ENCODE peak calls at places on chromosomes 13 and 19, in four cellular contexts. X is GM12878, Q is HepG2, S is K562. L is an unnamed sample.

GRCh38 chr19:14091885-14092462 is 1.4 kb upstream of the SAMD1 start:
- DNase-seq in S (peak; percentile 62), Q (no peak), X (no peak), L (no peak)

GRCh38 chr13:112748947-112749346 is 59.1 kb downstream of the ATP11A start:
- DNase-seq in Q (no peak), S (no peak), X (no peak), L (no peak)

GRCh38 chr13:98459171-98459681 is 117.7 kb downstream of the STK24 start:
- DNase-seq in X (no peak), Q (no peak), S (no peak), L (no peak)

GRCh38 chr19:57566396-57567256 is 7.0 kb upstream of the ZNF550 start:
- DNase-seq in S (no peak), X (no peak), Q (no peak), L (no peak)

GRCh38 chr19:17565611-17566010 is 10.2 kb downstream of the COLGALT1 start:
- DNase-seq in S (no peak), Q (no peak), X (no peak), L (no peak)

GRCh38 chr13:96963786-96964475 is 30.3 kb downstream of the OXGR1 start:
- DNase-seq in S (no peak), Q (no peak), X (no peak), L (no peak)

GRCh38 chr13:80006940-80007339 is 334.0 kb downstream of the SPRY2 start:
- DNase-seq in Q (no peak), X (no peak), S (no peak), L (no peak)

GRCh38 chr13:44181938-44182337 is 191.7 kb upstream of the SERP2 start:
- DNase-seq in Q (no peak), S (no peak), X (no peak), L (no peak)

GRCh38 chr13:48574036-48574796 is 41.3 kb upstream of the RCBTB2 start:
- DNase-seq in Q (no peak), S (no peak), X (no peak), L (no peak)

GRCh38 chr13:46926856-46927625 is 30.2 kb upstream of the HTR2A start:
- DNase-seq in X (no peak), Q (no peak), S (no peak), L (no peak)

GRCh38 chr13:92224052-92224821 is 825.8 kb downstream of the GPC5 start:
- DNase-seq in Q (no peak), S (no peak), X (no peak), L (no peak)

GRCh38 chr13:81639984-81640582 is 1299.2 kb upstream of the SPRY2 start:
- DNase-seq in S (peak; percentile 3), Q (peak; percentile 25), X (no peak), L (peak; percentile 64)

GRCh38 chr13:113547248-113547971 is 37.1 kb upstream of the TFDP1 start:
- DNase-seq in S (no peak), Q (no peak), X (no peak), L (no peak)

GRCh38 chr19:41354343-41354974 is 737 bp upstream of the TGFB1 start:
- DNase-seq in Q (no peak), S (no peak), X (no peak), L (no peak)

GRCh38 chr19:54418930-54419800 is 3.9 kb downstream of the TTYH1 start:
- DNase-seq in S (peak; percentile 6), X (no peak), Q (no peak), L (no peak)

DNA sequence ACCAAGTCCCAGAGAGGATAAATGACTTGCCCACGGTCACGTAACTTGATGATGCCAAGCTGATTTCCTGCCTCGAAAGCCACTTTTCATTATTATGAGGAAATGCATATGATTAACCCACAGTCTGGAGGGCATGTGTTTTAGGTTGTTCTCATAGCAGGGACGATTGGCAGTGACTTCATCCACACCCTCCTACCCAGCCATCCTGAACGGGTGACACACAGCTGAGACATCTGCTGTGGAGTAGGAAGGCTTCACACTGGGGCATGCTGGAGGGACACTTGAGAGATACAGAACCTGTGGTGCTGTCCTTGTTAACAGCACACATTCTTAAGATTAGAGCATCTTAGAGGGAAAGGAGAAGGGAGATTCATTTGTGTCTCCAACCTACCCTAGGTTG is 65.4 kb upstream of the WDFY2 start:
- DNase-seq in Q (no peak), S (no peak), X (no peak), L (no peak)
- TF ChIP-seq FOXK2 in Q (no peak), S (no peak), X (no peak), L (no peak)

GRCh38 chr19:9126900-9127405 is at the start of gene OR7G3:
- DNase-seq in X (no peak), S (no peak), Q (no peak), L (no peak)

GRCh38 chr19:9132422-9132821 is 5.7 kb upstream of the OR7G3 start:
- DNase-seq in Q (no peak), X (no peak), S (no peak), L (no peak)

GRCh38 chr19:9130965-9131364 is 4.2 kb upstream of the OR7G3 start:
- DNase-seq in X (no peak), Q (no peak), S (no peak), L (no peak)

GRCh38 chr19:9128171-9128570 is 1.4 kb upstream of the OR7G3 start:
- DNase-seq in Q (no peak), S (no peak), X (no peak), L (no peak)
- TF ChIP-seq FOXK2 in Q (no peak), S (no peak), X (no peak), L (no peak)

GRCh38 chr13:42063105-42063504 is 14.7 kb downstream of the DGKH start:
- DNase-seq in S (no peak), X (no peak), Q (no peak), L (no peak)
- TF ChIP-seq FOXK2 in S (no peak), X (no peak), Q (no peak), L (no peak)

GRCh38 chr13:73266640-73267180 is 207.9 kb downstream of the KLF5 start:
- DNase-seq in Q (no peak), S (no peak), X (no peak), L (no peak)
- TF ChIP-seq FOXK2 in Q (no peak), S (no peak), X (no peak), L (no peak)